ENCODE peak calls at places on chromosome 13, in six cellular contexts. R is effector CD8-positive, alpha-beta T cell; C is activated CD4-positive, alpha-beta T cell treated with anti-CD3 and anti-CD28 coated beads, Interleukin-2, amount 50 U/mL, for 48 hours; X is head of caudate nucleus; E is activated CD4-positive, alpha-beta memory T cell treated with anti-CD3 and anti-CD28 coated beads, Interleukin-2, amount 10 ng/mL, durations not matched to agents 7 days and 5 days; O is pancreas. Y is an unnamed sample.
A peak's percentile ranks its signal among the peaks of the same experiment; 100 is the strongest.

GRCh38 chr13:41061914-41062837 is 867 bp downstream of the WBP4 start:
- DNase-seq in R (no peak), C (no peak), X (no peak), E (no peak), O (no peak), Y (no peak)

GRCh38 chr13:47139519-47139918 is 242.7 kb upstream of the HTR2A start:
- DNase-seq in R (no peak), C (no peak), X (no peak), E (no peak), O (no peak), Y (no peak)

GRCh38 chr13:95552539-95553270 is at the start of gene CLDN10:
- DNase-seq in R (no peak), C (no peak), X (peak; percentile 22), E (no peak), O (peak; percentile 79), Y (no peak)

GRCh38 chr13:89967701-89968100 is 1379.8 kb upstream of the MIR17HG start:
- DNase-seq in R (no peak), C (no peak), X (no peak), E (no peak), O (no peak), Y (no peak)

GRCh38 chr13:36918246-36919060 is 1.6 kb downstream of the SMAD9 start:
- DNase-seq in R (no peak), C (no peak), X (no peak), E (no peak), O (no peak), Y (no peak)

GRCh38 chr13:51913421-51914136 is 51.8 kb downstream of the CCDC70 start:
- DNase-seq in R (no peak), C (no peak), X (no peak), E (no peak), O (no peak), Y (no peak)

GRCh38 chr13:30049692-30050091 is 199.3 kb upstream of the UBL3 start:
- DNase-seq in R (no peak), C (peak; percentile 6), X (no peak), E (peak; percentile 24), O (no peak), Y (no peak)

GRCh38 chr13:93476175-93476574 is 249.6 kb downstream of the GPC6 start:
- DNase-seq in R (no peak), C (no peak), X (no peak), E (no peak), O (no peak), Y (no peak)

GRCh38 chr13:60162096-60162495 is 1.6 kb downstream of the DIAPH3 start:
- DNase-seq in R (no peak), C (no peak), X (no peak), E (no peak), O (no peak), Y (no peak)

GRCh38 chr13:46668906-46669525 is 116.0 kb downstream of the LRCH1 start:
- DNase-seq in R (no peak), C (no peak), X (no peak), E (no peak), O (no peak), Y (no peak)

GRCh38 chr13:48403151-48403631 is 9.7 kb downstream of the LPAR6 start:
- DNase-seq in R (no peak), C (peak; percentile 36), X (no peak), E (peak; percentile 38), O (no peak), Y (no peak)

GRCh38 chr13:81172603-81173002 is 831.7 kb upstream of the SPRY2 start:
- DNase-seq in R (no peak), C (no peak), X (no peak), E (no peak), O (no peak), Y (no peak)

GRCh38 chr13:28336193-28336657 is 158.7 kb downstream of the FLT1 start:
- DNase-seq in R (no peak), C (no peak), X (no peak), E (no peak), O (no peak), Y (no peak)

Y was measured in right lobe of liver.